ENCODE peak calls at places on chromosome 17, in nine cellular contexts. A, Y, L, D, V, I, C, G and O are unnamed samples.

GRCh38 chr17:32783602-32784001 is 93.3 kb downstream of the MYO1D start:
- DNase-seq in D (no peak), G (peak), Y (no peak), V (no peak), A (no peak), L (no peak), C (no peak), I (peak), O (no peak)

GRCh38 chr17:42568341-42569111 is 1.6 kb downstream of the MLX start:
- DNase-seq in G (no peak), V (no peak), D (no peak), L (no peak), I (no peak), Y (no peak), A (no peak), C (no peak), O (no peak)

GRCh38 chr17:63932721-63933120 is 590 bp upstream of the CD79B start:
- DNase-seq in V (no peak), L (no peak), G (no peak), A (no peak), C (peak), Y (no peak), D (no peak), I (no peak), O (no peak)

GRCh38 chr17:60901806-60902205 is 224.2 kb downstream of the BCAS3 start:
- DNase-seq in I (peak), C (no peak), G (peak), L (peak), D (no peak), V (no peak), A (no peak), Y (no peak), O (no peak)

GRCh38 chr17:32020943-32021617 is 13.9 kb downstream of the LRRC37B start:
- DNase-seq in A (no peak), L (no peak), V (no peak), Y (no peak), D (no peak), I (no peak), G (no peak), C (no peak), O (no peak)

GRCh38 chr17:5513610-5514009 is 27.2 kb downstream of the MIS12 start:
- DNase-seq in A (no peak), V (no peak), I (no peak), L (no peak), C (no peak), Y (peak), G (no peak), D (no peak), O (no peak)

GRCh38 chr17:44108440-44109311 is 14.8 kb downstream of the HDAC5 start:
- DNase-seq in I (peak), L (no peak), A (no peak), V (peak), C (peak), D (peak), Y (peak), G (peak), O (no peak)

GRCh38 chr17:17035490-17035889 is 6.8 kb upstream of the MPRIP start:
- DNase-seq in I (no peak), D (no peak), A (no peak), G (no peak), V (no peak), L (no peak), Y (no peak), C (no peak), O (no peak)

GRCh38 chr17:28193241-28193640 is 125.8 kb upstream of the TMEM97 start:
- DNase-seq in Y (no peak), L (no peak), A (no peak), V (peak), C (no peak), D (peak), I (no peak), G (no peak), O (no peak)

GRCh38 chr17:57370583-57370982 is 114.3 kb downstream of the MSI2 start:
- DNase-seq in G (no peak), L (no peak), V (no peak), I (no peak), A (no peak), D (no peak), C (no peak), Y (no peak), O (no peak)

GRCh38 chr17:5825717-5826330 is 241.5 kb upstream of the NLRP1 start:
- DNase-seq in G (no peak), C (no peak), V (no peak), A (no peak), Y (no peak), L (no peak), D (no peak), I (peak), O (no peak)

GRCh38 chr17:8695241-8695640 is 49.4 kb downstream of the CCDC42 start:
- DNase-seq in I (no peak), L (no peak), Y (peak), C (no peak), V (no peak), G (no peak), D (no peak), A (no peak), O (no peak)

GRCh38 chr17:29430275-29430674 is 40.1 kb downstream of the TAOK1 start:
- DNase-seq in G (no peak), Y (no peak), D (no peak), L (no peak), I (no peak), A (no peak), C (no peak), V (no peak), O (no peak)

GRCh38 chr17:21352221-21352980 is 23.8 kb upstream of the KCNJ12 start:
- DNase-seq in D (no peak), Y (no peak), C (no peak), A (no peak), L (no peak), I (no peak), G (no peak), V (no peak), O (no peak)

GRCh38 chr17:17300624-17301568 is 2.3 kb upstream of the NT5M start:
- DNase-seq in L (no peak), I (peak), C (peak), A (no peak), D (peak), G (no peak), V (peak), Y (peak), O (peak)

GRCh38 chr17:10621397-10621796 is 35.7 kb downstream of the MYH3 start:
- DNase-seq in Y (no peak), A (no peak), L (no peak), G (no peak), C (no peak), V (no peak), D (no peak), I (no peak), O (no peak)

GRCh38 chr17:19646788-19647696 is 1.5 kb upstream of the ALDH3A2 start:
- DNase-seq in A (no peak), I (no peak), G (no peak), D (no peak), Y (no peak), V (no peak), L (no peak), C (no peak), O (no peak)

GRCh38 chr17:69954241-69954933 is 120.6 kb upstream of the KCNJ16 start:
- DNase-seq in V (no peak), Y (no peak), G (no peak), A (no peak), I (no peak), D (no peak), C (no peak), L (no peak), O (no peak)

GRCh38 chr17:29732613-29733012 is 109.9 kb upstream of the CORO6 start:
- DNase-seq in C (no peak), A (no peak), L (peak), I (no peak), Y (no peak), V (no peak), D (no peak), G (no peak), O (no peak)

GRCh38 chr17:74037320-74037719 is 166.2 kb upstream of the RPL38 start:
- DNase-seq in Y (no peak), D (peak), I (no peak), A (no peak), G (no peak), V (no peak), C (no peak), L (no peak), O (no peak)

GRCh38 chr17:70184770-70185169 is 15.4 kb downstream of the KCNJ2 start:
- DNase-seq in D (no peak), C (no peak), A (no peak), L (peak), I (no peak), V (no peak), Y (no peak), G (no peak), O (no peak)

GRCh38 chr17:56085576-56086267 is 67.6 kb upstream of the ANKFN1 start:
- DNase-seq in C (no peak), I (no peak), L (no peak), V (no peak), D (no peak), A (no peak), Y (no peak), G (no peak), O (no peak)

GRCh38 chr17:64732336-64733006 is 70.4 kb upstream of the SMURF2 start:
- DNase-seq in V (no peak), A (no peak), C (no peak), G (no peak), Y (no peak), D (peak), I (no peak), L (no peak), O (no peak)

DNA sequence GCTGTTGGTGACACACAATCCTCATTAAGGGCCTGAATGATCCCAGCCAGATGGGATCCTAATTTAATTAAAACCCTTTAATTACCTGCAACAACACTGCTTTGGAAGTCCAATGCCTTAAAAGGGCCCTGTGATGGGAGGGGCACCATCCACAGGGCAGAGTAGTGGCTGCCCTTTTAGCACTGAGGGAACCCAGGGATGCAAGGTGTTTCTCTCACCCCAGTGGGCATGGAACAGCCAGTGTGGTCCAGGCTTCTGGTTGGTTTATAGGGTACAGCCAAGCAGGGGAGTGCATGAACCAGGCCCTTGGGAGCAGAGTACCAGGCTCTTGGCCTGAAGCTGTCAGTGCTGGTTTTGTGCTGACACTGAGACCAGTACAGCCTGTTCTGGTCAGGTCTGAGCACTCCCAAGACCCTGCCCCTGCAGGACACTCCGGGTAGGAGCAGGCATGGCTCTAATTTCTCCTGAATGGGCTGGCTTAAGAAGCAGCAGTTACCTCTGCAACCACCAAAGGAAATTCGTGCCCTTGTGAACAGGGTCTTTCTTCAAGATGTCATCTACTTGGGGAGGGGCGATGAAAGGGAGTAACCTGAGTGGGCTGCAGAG is 9.9 kb downstream of the NXPH3 start:
- DNase-seq in D (no peak), V (no peak), A (no peak), L (no peak), I (no peak), Y (no peak), G (no peak), C (no peak), O (no peak)
- TF ChIP-seq CTCF in D (no peak), V (no peak), A (no peak), L (peak), I (peak), Y (no peak), G (no peak), C (no peak), O (no peak)

DNA sequence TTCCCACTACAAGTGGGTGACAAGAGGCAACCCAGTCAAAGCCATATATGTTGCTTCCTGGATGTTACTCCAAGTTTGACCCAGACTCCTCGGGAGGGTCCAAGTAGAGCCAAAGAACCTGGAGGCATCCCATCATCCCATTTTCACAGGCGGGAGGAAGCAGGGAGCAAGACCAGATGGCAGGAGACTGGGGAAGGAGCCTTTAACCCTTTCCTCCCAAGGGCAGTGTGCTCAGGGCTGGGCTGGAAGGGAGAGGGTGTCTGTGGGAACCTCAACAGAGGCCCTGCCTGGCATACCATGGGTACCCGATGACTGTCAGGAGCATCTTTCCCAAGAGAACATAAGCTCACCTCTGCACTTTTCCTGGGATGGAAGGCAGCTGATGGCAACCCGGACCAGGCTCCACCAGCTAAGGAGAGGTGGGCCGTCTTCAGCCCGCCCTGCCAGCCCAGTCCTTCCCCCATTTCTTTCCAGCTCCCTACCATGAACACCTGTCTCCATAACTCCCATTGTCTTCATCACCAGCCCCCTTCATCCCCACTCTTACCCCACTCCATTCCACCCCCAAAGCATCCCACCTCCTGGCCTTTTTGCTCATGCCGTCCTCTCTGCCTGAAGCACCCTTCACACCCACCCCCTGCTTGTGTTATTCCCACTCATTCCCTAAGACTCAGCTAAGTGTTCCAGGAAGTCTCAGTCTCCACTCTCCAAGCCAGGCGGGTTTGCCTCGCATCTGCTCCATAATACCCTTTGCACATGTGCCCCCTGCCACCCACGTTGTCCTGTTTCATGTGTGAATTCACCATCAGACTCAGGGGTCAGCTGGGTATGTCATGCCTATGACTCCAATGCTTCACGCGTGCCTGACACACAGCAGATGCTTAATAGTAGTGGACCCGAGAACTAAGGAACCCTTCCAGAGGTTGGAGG is 5.9 kb upstream of the SLC16A5 start:
- DNase-seq in Y (no peak), C (no peak), I (no peak), A (no peak), G (no peak), D (no peak), V (no peak), L (no peak), O (no peak)
- TF ChIP-seq CTCF in Y (no peak), C (no peak), I (no peak), A (no peak), G (no peak), D (no peak), V (no peak), L (no peak), O (no peak)

GRCh38 chr17:76560877-76561221 is 21.0 kb downstream of the PRCD start:
- DNase-seq in C (no peak), G (no peak), L (no peak), D (no peak), Y (no peak), A (no peak), I (no peak), V (no peak), O (no peak)

GRCh38 chr17:76556759-76557367 is 17.0 kb downstream of the PRCD start:
- DNase-seq in V (no peak), C (no peak), G (no peak), I (no peak), D (no peak), L (no peak), Y (no peak), A (no peak), O (peak)

GRCh38 chr17:76558210-76559095 is 18.6 kb downstream of the PRCD start:
- DNase-seq in D (no peak), L (no peak), C (no peak), V (no peak), I (no peak), A (no peak), G (no peak), Y (no peak), O (no peak)

GRCh38 chr17:76560036-76560876 is 20.4 kb downstream of the PRCD start:
- DNase-seq in V (no peak), L (no peak), G (no peak), C (no peak), D (no peak), I (no peak), A (no peak), Y (no peak), O (no peak)

DNA sequence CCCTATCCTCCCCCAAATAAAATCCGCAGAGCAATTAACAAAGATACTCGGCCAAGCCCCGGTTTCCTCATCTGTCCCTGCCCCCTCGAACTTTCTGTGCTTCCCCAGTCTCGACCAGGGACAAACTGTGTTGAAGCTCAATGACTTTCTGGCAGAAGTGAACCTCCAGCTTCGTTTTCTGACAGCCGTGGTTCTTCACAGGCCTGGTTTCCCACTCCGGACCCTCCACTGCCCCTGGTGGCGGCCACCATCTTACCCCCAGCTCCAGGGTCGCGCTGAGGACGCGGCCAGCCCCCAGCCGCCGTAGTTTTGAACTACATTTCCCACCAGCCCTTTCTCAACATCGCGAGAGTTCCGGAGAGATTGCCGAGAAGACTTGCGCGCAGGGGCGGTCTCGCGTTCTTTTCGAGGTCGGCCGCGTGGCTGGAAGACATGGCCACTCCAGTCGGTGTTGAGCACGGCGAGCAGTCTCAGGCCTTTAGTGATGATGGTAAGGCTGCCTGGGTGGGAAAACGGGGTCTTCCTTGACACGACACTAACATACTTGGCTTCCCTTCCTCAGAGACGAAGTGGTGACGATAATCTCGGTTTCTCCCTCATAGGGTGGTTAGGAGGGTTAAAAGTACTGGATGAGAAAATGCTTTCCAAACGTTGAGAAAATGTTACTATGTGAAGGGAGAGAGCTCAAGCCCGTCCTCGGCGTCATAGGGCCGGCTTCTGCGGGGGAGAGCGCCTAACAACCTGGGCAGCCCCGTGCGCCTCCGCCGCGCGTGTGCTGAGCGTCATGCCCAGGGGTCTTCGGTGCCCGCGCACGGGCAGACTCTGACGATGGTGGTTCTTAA is 17.7 kb downstream of the PRCD start:
- DNase-seq in D (peak), C (peak), G (peak), V (peak), I (peak), L (peak), Y (peak), A (peak), O (peak)
- TF ChIP-seq CTCF in D (peak), C (peak), G (peak), V (peak), I (peak), L (peak), Y (peak), A (peak), O (no peak)

GRCh38 chr17:76527430-76528111 is 9.9 kb downstream of the CYGB start:
- DNase-seq in G (no peak), V (peak), L (no peak), Y (peak), C (no peak), A (no peak), D (peak), I (no peak), O (peak)
- TF ChIP-seq CTCF in G (no peak), V (peak), L (peak), Y (peak), C (no peak), A (no peak), D (no peak), I (peak), O (no peak)

GRCh38 chr17:67016039-67016762 is 28.2 kb upstream of the CACNG1 start:
- DNase-seq in C (no peak), V (no peak), L (no peak), G (no peak), Y (no peak), D (no peak), I (no peak), A (no peak), O (no peak)
- TF ChIP-seq CTCF in C (no peak), V (no peak), L (no peak), G (no peak), Y (no peak), D (no peak), I (no peak), A (no peak), O (no peak)

DNA sequence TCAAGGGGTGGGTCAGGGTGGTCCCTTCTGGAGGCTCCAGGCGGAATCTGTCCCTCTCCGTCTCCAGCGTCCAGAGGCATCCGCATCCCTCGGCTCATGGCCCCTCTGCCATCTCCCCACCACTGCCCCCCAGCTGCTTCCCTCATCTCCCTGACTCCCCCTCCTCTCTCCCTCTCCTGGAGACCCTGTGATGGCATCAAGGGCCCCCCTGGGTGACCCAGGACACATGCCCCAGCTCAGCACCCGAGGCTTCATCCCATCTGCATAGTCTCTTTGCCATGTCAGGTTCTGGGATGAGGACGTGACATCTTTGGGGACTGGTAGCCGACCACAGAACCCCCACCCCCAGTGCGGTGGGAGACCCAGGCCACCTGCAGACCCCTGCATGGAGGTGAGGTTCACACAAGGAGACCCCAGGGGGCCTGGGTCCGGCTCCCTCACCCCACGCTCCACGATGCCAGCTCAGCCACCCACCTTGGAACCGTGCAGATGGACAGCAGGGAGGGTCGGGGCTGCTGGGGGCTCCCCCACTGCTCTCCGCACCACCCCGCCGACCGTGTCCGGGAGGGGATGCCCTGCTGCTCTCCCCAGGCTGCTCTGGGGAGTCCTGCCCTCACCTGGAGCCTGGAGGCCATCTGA is 3.8 kb downstream of the SECTM1 start:
- DNase-seq in L (no peak), A (no peak), C (no peak), G (no peak), I (no peak), Y (no peak), D (no peak), V (no peak), O (no peak)
- TF ChIP-seq CTCF in L (no peak), A (no peak), C (no peak), G (no peak), I (no peak), Y (no peak), D (no peak), V (no peak), O (no peak)